ENCODE peak calls at places on chromosomes 11 and 22, in nine cellular contexts. E is ovary, N is upper lobe of left lung, Z is H1, M is A549, C is stomach, K is K562, H is tibial nerve, W is HepG2. I is an unnamed sample. For H3K4me1, the result is how much of the 10 kb centered on the place peaks cover.

GRCh38 chr11:86755196-86755595 is 45.1 kb upstream of the PRSS23 start:
- DNase-seq in E (no peak), N (no peak), Z (no peak), M (no peak), C (no peak), K (no peak), H (no peak), W (no peak), I (no peak)

GRCh38 chr11:88553204-88553603 is 215.7 kb upstream of the CTSC start:
- DNase-seq in E (no peak), N (no peak), Z (no peak), M (no peak), C (no peak), K (no peak), H (no peak), W (no peak), I (no peak)

GRCh38 chr11:81573367-81573766 is 1160.3 kb downstream of the FAM181B start:
- DNase-seq in E (no peak), N (no peak), Z (no peak), M (no peak), C (no peak), K (no peak), H (no peak), W (no peak), I (no peak)

GRCh38 chr22:40498454-40499186 is 128.2 kb downstream of the SGSM3 start:
- DNase-seq in E (no peak), N (no peak), Z (peak), M (peak), C (no peak), K (peak), H (no peak), W (peak), I (no peak)

GRCh38 chr11:60570970-60571369 is 55.8 kb downstream of the MS4A13 start:
- DNase-seq in E (no peak), N (no peak), Z (no peak), M (no peak), C (no peak), K (no peak), H (no peak), W (no peak), I (no peak)

GRCh38 chr11:101686514-101686913 is 102.7 kb upstream of the TRPC6 start:
- DNase-seq in E (no peak), N (no peak), Z (no peak), M (peak), C (no peak), K (no peak), H (no peak), W (no peak), I (no peak)

GRCh38 chr22:22928666-22929380 is 41.2 kb downstream of the IGLL5 start:
- DNase-seq in E (no peak), N (no peak), Z (no peak), M (no peak), C (peak), K (no peak), H (no peak), W (no peak), I (peak)

GRCh38 chr11:24295360-24295759 is 201.5 kb upstream of the LUZP2 start:
- DNase-seq in E (no peak), N (no peak), Z (no peak), M (no peak), C (no peak), K (no peak), H (no peak), W (no peak), I (no peak)

GRCh38 chr11:35579557-35580396 is 38.5 kb upstream of the FJX1 start:
- DNase-seq in E (no peak), N (no peak), Z (no peak), M (peak), C (no peak), K (peak), H (no peak), W (peak), I (no peak)

GRCh38 chr11:16956538-16957153 is 57.6 kb downstream of the PLEKHA7 start:
- DNase-seq in E (no peak), N (no peak), Z (peak), M (no peak), C (no peak), K (no peak), H (no peak), W (no peak), I (no peak)

GRCh38 chr11:115939726-115940421 is 435.7 kb upstream of the CADM1 start:
- DNase-seq in E (no peak), N (no peak), Z (no peak), M (no peak), C (no peak), K (no peak), H (no peak), W (no peak), I (peak)

GRCh38 chr22:41123151-41123550 is 30.8 kb downstream of the EP300 start:
- DNase-seq in E (no peak), N (no peak), Z (no peak), M (no peak), C (no peak), K (no peak), H (no peak), W (no peak), I (no peak)

GRCh38 chr22:25748704-25749103 is 6.7 kb downstream of the MYO18B start:
- DNase-seq in E (no peak), N (no peak), Z (no peak), M (no peak), C (peak), K (no peak), H (no peak), W (peak), I (peak)

GRCh38 chr22:42281284-42281683 is 10.8 kb upstream of the TCF20 start:
- DNase-seq in E (no peak), N (no peak), Z (no peak), M (no peak), C (no peak), K (no peak), H (no peak), W (no peak), I (no peak)

GRCh38 chr11:93717501-93717900 is 23.8 kb downstream of the TAF1D start:
- DNase-seq in E (no peak), N (no peak), Z (no peak), M (no peak), C (no peak), K (no peak), H (no peak), W (no peak), I (no peak)

GRCh38 chr11:99814738-99815137 is 794.0 kb downstream of the CNTN5 start:
- DNase-seq in E (no peak), N (no peak), Z (no peak), M (peak), C (no peak), K (no peak), H (no peak), W (no peak), I (no peak)

GRCh38 chr11:69653406-69653960 is 12.5 kb downstream of the CCND1 start:
- DNase-seq in E (peak), N (peak), Z (no peak), M (no peak), C (no peak), K (no peak), H (no peak), W (no peak), I (no peak)

GRCh38 chr22:42692239-42693054 is 28.2 kb downstream of the A4GALT start:
- DNase-seq in E (no peak), N (peak), Z (no peak), M (peak), C (no peak), K (no peak), H (no peak), W (no peak), I (no peak)

GRCh38 chr11:132125855-132126841 is 755.7 kb downstream of the NTM start:
- DNase-seq in E (no peak), N (peak), Z (no peak), M (no peak), C (no peak), K (no peak), H (no peak), W (no peak), I (no peak)

GRCh38 chr11:335779-336665 is 15.4 kb upstream of the IFITM3 start:
- DNase-seq in E (peak), N (no peak), Z (no peak), M (no peak), C (no peak), K (peak), H (no peak), W (no peak), I (no peak)

GRCh38 chr22:24106385-24107381 is 74.6 kb upstream of the SUSD2 start:
- DNase-seq in E (no peak), N (no peak), Z (no peak), M (no peak), C (no peak), K (no peak), H (no peak), W (no peak), I (peak)

GRCh38 chr11:106424111-106424510 is 346.6 kb downstream of the AASDHPPT start:
- DNase-seq in E (no peak), N (no peak), Z (no peak), M (peak), C (no peak), K (no peak), H (no peak), W (no peak), I (no peak)

GRCh38 chr11:108199446-108200321 is 22.8 kb downstream of the NPAT start:
- DNase-seq in E (no peak), N (no peak), Z (no peak), M (no peak), C (no peak), K (peak), H (no peak), W (no peak), I (no peak)

GRCh38 chr22:27474112-27474571 is 327.4 kb downstream of the MN1 start:
- DNase-seq in E (no peak), N (no peak), Z (no peak), M (no peak), C (no peak), K (no peak), H (no peak), W (no peak), I (no peak)

GRCh38 chr11:64656797-64657196 is 65.8 kb downstream of the SLC22A12 start:
- DNase-seq in E (no peak), N (no peak), Z (no peak), M (no peak), C (no peak), K (peak), H (no peak), W (peak), I (no peak)

GRCh38 chr22:46082633-46083032 is 67.7 kb upstream of the PPARA start:
- DNase-seq in E (no peak), N (no peak), Z (no peak), M (no peak), C (no peak), K (no peak), H (no peak), W (no peak), I (no peak)

GRCh38 chr11:102929966-102930365 is 25.6 kb downstream of the MMP13 start:
- DNase-seq in E (no peak), N (no peak), Z (no peak), M (no peak), C (no peak), K (no peak), H (no peak), W (no peak), I (no peak)

GRCh38 chr22:22194931-22195264 is 49.7 kb upstream of the VPREB1 start:
- DNase-seq in E (no peak), N (no peak), Z (no peak), M (no peak), C (no peak), K (peak), H (no peak), W (no peak), I (no peak)

DNA sequence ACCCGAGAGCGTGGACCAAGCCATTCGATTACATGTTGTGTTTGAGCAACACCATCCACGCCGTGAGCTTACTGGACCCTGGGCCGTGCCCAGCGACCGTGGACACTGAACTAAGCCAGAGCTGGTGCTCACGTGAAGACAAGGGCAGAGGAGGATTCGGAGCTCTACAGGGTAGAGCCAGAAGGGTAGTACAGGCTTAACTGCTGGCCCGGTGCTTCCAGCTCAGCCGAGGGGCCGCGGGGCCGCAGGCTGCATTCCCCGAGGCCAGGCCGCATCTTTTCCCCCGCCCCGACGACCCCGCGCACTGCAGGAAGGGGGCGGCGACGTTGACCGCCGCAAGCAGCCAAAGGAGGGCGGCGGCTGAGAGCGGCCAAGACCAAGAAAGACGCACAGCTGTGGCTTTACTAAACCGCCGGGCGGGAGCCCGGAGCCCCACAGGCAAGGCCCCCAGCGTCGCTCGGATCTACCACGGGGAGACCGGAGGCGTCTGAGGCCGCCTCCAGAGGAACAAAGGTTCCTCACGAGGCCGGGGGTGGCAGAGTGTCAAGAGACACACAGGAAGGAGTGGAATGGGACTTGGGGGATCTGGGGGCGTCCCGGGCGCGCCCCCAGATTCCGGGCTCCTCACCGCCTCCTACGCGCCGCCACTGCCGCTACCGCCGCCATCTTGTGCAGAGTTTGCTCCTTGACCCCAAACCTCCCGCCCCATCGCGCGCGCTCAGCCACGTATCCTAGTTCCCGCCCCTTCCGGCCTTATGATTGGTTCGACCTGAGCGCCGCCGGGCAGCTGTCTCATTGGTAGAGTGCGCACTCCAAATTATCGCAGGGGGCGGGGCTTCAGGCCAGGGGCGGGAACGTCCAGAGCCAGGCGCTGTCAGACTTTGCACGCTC is at the start of gene GANAB:
- DNase-seq in E (peak), N (peak), Z (peak), M (peak), C (peak), K (peak), H (peak), W (peak), I (peak)
- H3K4me1 ChIP-seq in E (under half), N (under half), Z (under half), M (under half), C (under half), K (under half), H (under half), W (half or more), I (under half)

DNA sequence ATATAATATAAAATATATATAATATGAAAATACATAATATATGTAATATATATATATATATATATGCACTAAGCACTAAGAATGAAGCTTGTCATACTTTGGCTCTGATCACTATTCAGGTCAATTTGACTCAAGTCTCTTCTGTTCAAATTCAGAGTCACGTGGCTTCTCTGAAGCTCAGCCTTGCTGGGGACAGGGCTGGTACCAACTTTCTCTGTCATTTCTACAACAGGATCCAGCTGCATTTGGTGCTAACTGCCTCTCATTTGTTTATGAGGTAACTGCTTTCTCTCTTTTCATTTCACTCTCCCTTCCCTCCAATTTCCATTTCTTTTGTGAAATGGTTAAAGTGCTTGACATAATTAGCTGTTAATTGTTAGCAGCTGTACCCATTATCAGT is 259.6 kb upstream of the PLET1 start:
- DNase-seq in E (no peak), N (no peak), Z (no peak), M (no peak), C (no peak), K (no peak), H (no peak), W (no peak), I (no peak)
- TF ChIP-seq EP300 in E (no peak), N (no peak), Z (no peak), M (no peak), C (no peak), K (no peak), H (no peak), W (no peak), I (no peak)

DNA sequence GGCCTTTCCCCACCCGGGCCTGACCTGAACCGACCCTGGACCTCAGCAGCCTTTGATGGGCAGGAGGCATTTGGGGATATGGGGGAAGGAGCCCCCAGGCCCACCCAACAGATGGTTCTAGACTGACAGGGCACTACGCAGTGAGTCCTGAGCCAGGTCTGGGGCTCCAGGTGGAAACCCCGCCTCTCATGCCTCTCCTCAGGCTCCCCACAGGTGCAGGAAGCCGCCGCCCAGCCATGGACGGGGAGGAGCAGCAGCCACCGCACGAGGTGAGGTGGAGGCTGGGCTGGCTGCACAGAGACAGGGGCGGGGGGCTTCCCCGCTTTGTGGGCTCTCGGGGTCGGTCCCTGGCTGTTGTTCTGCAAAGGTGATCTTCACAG is 7.1 kb downstream of the TRABD start:
- DNase-seq in E (no peak), N (peak), Z (no peak), M (no peak), C (peak), K (no peak), H (no peak), W (no peak), I (peak)
- H3K4me1 ChIP-seq in E (under half), N (under half), Z (under half), M (under half), C (under half), K (under half), H (under half), W (under half), I (half or more)

GRCh38 chr11:95625164-95626017 is 164.2 kb downstream of the FAM76B start:
- DNase-seq in E (no peak), N (no peak), Z (no peak), M (no peak), C (no peak), K (no peak), H (no peak), W (no peak), I (no peak)
- TF ChIP-seq EP300 in E (no peak), N (no peak), Z (no peak), M (no peak), C (no peak), K (no peak), H (no peak), W (no peak), I (no peak)

GRCh38 chr11:128905345-128906184 is 14.4 kb downstream of the KCNJ5 start:
- DNase-seq in E (peak), N (peak), Z (no peak), M (peak), C (peak), K (peak), H (no peak), W (no peak), I (peak)

GRCh38 chr11:128906185-128907065 is 15.3 kb downstream of the KCNJ5 start:
- DNase-seq in E (no peak), N (no peak), Z (no peak), M (no peak), C (no peak), K (no peak), H (no peak), W (no peak), I (no peak)

GRCh38 chr11:128903248-128904041 is 12.3 kb downstream of the KCNJ5 start:
- DNase-seq in E (no peak), N (no peak), Z (no peak), M (no peak), C (no peak), K (no peak), H (no peak), W (no peak), I (peak)

GRCh38 chr11:128904303-128904871 is 13.2 kb downstream of the KCNJ5 start:
- DNase-seq in E (no peak), N (peak), Z (no peak), M (no peak), C (no peak), K (no peak), H (no peak), W (no peak), I (no peak)

DNA sequence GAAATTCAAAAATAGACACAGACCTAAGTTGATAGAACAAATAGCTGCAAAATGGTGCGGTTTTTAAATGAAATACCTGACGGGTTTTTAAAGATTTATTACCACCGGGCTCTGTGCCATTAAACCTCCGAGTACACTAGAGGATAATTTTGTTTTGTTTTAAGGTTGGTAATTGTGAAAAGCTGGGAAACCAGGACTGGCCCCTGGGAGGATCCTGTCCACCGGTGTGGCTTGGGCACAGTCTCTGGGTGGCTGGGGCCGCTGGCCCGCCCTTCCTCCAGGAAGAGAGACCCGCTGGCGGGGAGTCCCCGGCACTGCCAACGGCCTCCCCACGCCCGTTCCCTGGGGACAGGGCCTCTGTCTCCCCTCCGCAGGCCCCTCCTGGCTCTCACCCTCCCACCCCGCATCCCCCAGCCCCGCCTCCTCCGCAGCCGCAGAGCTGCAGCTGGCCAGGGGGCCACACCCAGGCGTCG is 13.8 kb downstream of the KCNJ5 start:
- DNase-seq in E (no peak), N (no peak), Z (no peak), M (peak), C (no peak), K (peak), H (no peak), W (no peak), I (peak)
- H3K4me1 ChIP-seq in E (under half), N (under half), Z (under half), M (under half), C (under half), K (under half), H (under half), W (under half), I (under half)

GRCh38 chr11:10289765-10290420 is 4.1 kb downstream of the SBF2 start:
- DNase-seq in E (no peak), N (peak), Z (no peak), M (no peak), C (no peak), K (no peak), H (no peak), W (no peak), I (no peak)
- TF ChIP-seq EP300 in E (no peak), N (no peak), Z (no peak), M (no peak), C (no peak), K (no peak), H (no peak), W (no peak), I (no peak)

GRCh38 chr11:27465629-27466028 is 7.0 kb downstream of the LGR4 start:
- DNase-seq in E (no peak), N (no peak), Z (no peak), M (no peak), C (no peak), K (no peak), H (no peak), W (no peak), I (no peak)

GRCh38 chr11:27464155-27464759 is 8.3 kb downstream of the LGR4 start:
- DNase-seq in E (no peak), N (no peak), Z (no peak), M (peak), C (no peak), K (no peak), H (no peak), W (no peak), I (no peak)

GRCh38 chr11:27467181-27467913 is 5.2 kb downstream of the LGR4 start:
- DNase-seq in E (no peak), N (no peak), Z (no peak), M (peak), C (no peak), K (no peak), H (no peak), W (peak), I (no peak)

GRCh38 chr11:27468209-27468608 is 4.4 kb downstream of the LGR4 start:
- DNase-seq in E (no peak), N (no peak), Z (no peak), M (peak), C (no peak), K (no peak), H (no peak), W (no peak), I (no peak)

DNA sequence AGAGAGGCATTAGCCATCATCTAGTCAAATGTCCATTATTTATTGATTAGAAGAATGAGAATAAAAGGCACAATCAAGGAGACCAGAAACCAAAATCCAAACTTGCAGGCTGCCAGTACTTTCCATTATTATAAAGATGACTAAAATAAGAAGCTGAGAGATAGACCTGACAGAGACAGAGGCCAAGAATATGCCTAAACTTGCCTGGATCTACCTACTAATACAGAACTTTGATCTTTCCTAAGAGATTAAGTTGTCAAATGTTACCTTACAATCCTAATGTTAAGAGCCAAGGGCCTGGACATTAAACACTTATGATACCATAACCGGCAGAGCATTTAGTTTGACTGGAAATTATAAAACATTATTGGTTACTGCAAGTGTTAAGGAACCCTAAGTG is 6.2 kb downstream of the LGR4 start:
- DNase-seq in E (no peak), N (no peak), Z (no peak), M (no peak), C (no peak), K (no peak), H (no peak), W (no peak), I (no peak)
- H3K4me1 ChIP-seq in E (under half), N (under half), Z (under half), M (half or more), C (under half), K (under half), H (under half), W (half or more), I (half or more)

I was measured in transverse colon.